ENCODE peak calls at places on chromosomes 5 and 9, in five cellular contexts. O is nephron progenitor cell, T is frontal cortex, R is GM10248, C is GM12878. L is an unnamed sample.

GRCh38 chr5:129945031-129945430 is 40.8 kb downstream of the CHSY3 start:
- DNase-seq in O (no peak), T (no peak), R (no peak), C (no peak), L (no peak)

GRCh38 chr9:133023117-133023890 is 7.5 kb upstream of the GTF3C5 start:
- DNase-seq in O (no peak), T (no peak), R (peak), C (peak), L (no peak)

GRCh38 chr5:40689442-40689841 is 9.7 kb downstream of the PTGER4 start:
- DNase-seq in O (no peak), T (no peak), R (peak), C (peak), L (no peak)

GRCh38 chr5:79088507-79088906 is 18.9 kb downstream of the BHMT2 start:
- DNase-seq in O (no peak), T (no peak), R (no peak), C (no peak), L (no peak)

GRCh38 chr5:168782172-168782571 is 203.0 kb upstream of the PANK3 start:
- DNase-seq in O (no peak), T (no peak), R (no peak), C (no peak), L (no peak)

GRCh38 chr5:98069876-98070512 is 703.5 kb upstream of the RGMB start:
- DNase-seq in O (no peak), T (no peak), R (peak), C (no peak), L (no peak)

GRCh38 chr5:134846641-134846960 is 833 bp downstream of the C5orf24 start:
- DNase-seq in O (no peak), T (no peak), R (no peak), C (no peak), L (no peak)

GRCh38 chr5:163594951-163595350 is 89.5 kb downstream of the MAT2B start:
- DNase-seq in O (no peak), T (no peak), R (no peak), C (no peak), L (no peak)

GRCh38 chr5:68251386-68251785 is 35.8 kb downstream of the PIK3R1 start:
- DNase-seq in O (no peak), T (no peak), R (peak), C (no peak), L (no peak)

GRCh38 chr5:55037816-55038379 is 13.8 kb downstream of the GZMK start:
- DNase-seq in O (no peak), T (no peak), R (no peak), C (no peak), L (no peak)

GRCh38 chr9:130119521-130120206 is 52.5 kb upstream of the NCS1 start:
- DNase-seq in O (no peak), T (no peak), R (no peak), C (no peak), L (no peak)

GRCh38 chr5:140312067-140312790 is 9.3 kb upstream of the PFDN1 start:
- DNase-seq in O (no peak), T (no peak), R (no peak), C (no peak), L (no peak)

GRCh38 chr5:67234671-67235176 is 38.1 kb upstream of the CD180 start:
- DNase-seq in O (no peak), T (peak), R (no peak), C (no peak), L (peak)

GRCh38 chr5:140259509-140259908 is 43.4 kb downstream of the PFDN1 start:
- DNase-seq in O (no peak), T (no peak), R (no peak), C (no peak), L (no peak)

GRCh38 chr9:132283863-132284262 is 70.9 kb downstream of the SETX start:
- DNase-seq in O (no peak), T (peak), R (no peak), C (no peak), L (no peak)

GRCh38 chr5:36875789-36876388 is 680 bp upstream of the NIPBL start:
- DNase-seq in O (peak), T (peak), R (peak), C (peak), L (peak)

GRCh38 chr5:6080436-6080835 is 297.9 kb downstream of the MED10 start:
- DNase-seq in O (no peak), T (no peak), R (no peak), C (no peak), L (no peak)

GRCh38 chr5:141617682-141618029 is 1.1 kb downstream of the DIAPH1 start:
- DNase-seq in O (no peak), T (no peak), R (no peak), C (no peak), L (no peak)

GRCh38 chr5:123599171-123599570 is 87.2 kb downstream of the CSNK1G3 start:
- DNase-seq in O (no peak), T (no peak), R (no peak), C (no peak), L (no peak)

GRCh38 chr5:73448451-73449136 is at the start of gene FOXD1:
- DNase-seq in O (peak), T (peak), R (peak), C (no peak), L (no peak)

GRCh38 chr5:1959231-1959630 is 76.5 kb upstream of the IRX4 start:
- DNase-seq in O (no peak), T (no peak), R (no peak), C (no peak), L (no peak)

L was measured in body of pancreas.